ENCODE peak calls at places on chromosome 2, in five cellular contexts. E, N, L, D and C are unnamed samples.

GRCh38 chr2:64698668-64699444 is 45.1 kb upstream of the SERTAD2 start:
- DNase-seq in N (no peak), L (peak; percentile 72), D (peak; percentile 24), E (peak; percentile 60), C (no peak)

GRCh38 chr2:45242161-45242741 is 233.0 kb upstream of the SIX2 start:
- DNase-seq in N (no peak), E (no peak), D (no peak), L (no peak), C (no peak)

GRCh38 chr2:199692489-199692888 is 158.5 kb downstream of the FTCDNL1 start:
- DNase-seq in E (no peak), N (no peak), L (peak; percentile 30), D (no peak), C (peak; percentile 11)

GRCh38 chr2:77119333-77119732 is 402.8 kb downstream of the LRRTM4 start:
- DNase-seq in D (no peak), E (no peak), N (no peak), L (no peak), C (no peak)

GRCh38 chr2:241373449-241373848 is 17.4 kb downstream of the FARP2 start:
- DNase-seq in N (no peak), E (no peak), D (no peak), L (no peak), C (no peak)

GRCh38 chr2:111099402-111099801 is 21.3 kb upstream of the BCL2L11 start:
- DNase-seq in E (no peak), N (no peak), L (no peak), D (no peak), C (no peak)

GRCh38 chr2:220460257-220460985 is 833.0 kb downstream of the SLC4A3 start:
- DNase-seq in E (no peak), L (no peak), D (peak; percentile 6), N (no peak), C (no peak)

GRCh38 chr2:11995381-11995947 is 249.0 kb downstream of the LPIN1 start:
- DNase-seq in L (no peak), N (no peak), E (no peak), D (no peak), C (no peak)

GRCh38 chr2:46984642-46985476 is 69.3 kb upstream of the MCFD2 start:
- DNase-seq in D (peak; percentile 69), N (no peak), E (peak; percentile 90), L (no peak), C (no peak)

GRCh38 chr2:112065966-112066365 is 10.9 kb downstream of the TMEM87B start:
- DNase-seq in E (no peak), D (no peak), L (no peak), N (no peak), C (no peak)

GRCh38 chr2:158760887-158761286 is 34.2 kb upstream of the DAPL1 start:
- DNase-seq in D (no peak), L (no peak), N (no peak), E (no peak), C (no peak)

GRCh38 chr2:97871096-97871780 is 124.5 kb downstream of the TMEM131 start:
- DNase-seq in E (no peak), L (peak; percentile 25), N (no peak), D (peak; percentile 60), C (no peak)

GRCh38 chr2:72892506-72893173 is 5.4 kb downstream of the SPR start:
- DNase-seq in E (peak; percentile 80), D (no peak), L (peak; percentile 61), N (peak; percentile 77), C (peak; percentile 77)

DNA sequence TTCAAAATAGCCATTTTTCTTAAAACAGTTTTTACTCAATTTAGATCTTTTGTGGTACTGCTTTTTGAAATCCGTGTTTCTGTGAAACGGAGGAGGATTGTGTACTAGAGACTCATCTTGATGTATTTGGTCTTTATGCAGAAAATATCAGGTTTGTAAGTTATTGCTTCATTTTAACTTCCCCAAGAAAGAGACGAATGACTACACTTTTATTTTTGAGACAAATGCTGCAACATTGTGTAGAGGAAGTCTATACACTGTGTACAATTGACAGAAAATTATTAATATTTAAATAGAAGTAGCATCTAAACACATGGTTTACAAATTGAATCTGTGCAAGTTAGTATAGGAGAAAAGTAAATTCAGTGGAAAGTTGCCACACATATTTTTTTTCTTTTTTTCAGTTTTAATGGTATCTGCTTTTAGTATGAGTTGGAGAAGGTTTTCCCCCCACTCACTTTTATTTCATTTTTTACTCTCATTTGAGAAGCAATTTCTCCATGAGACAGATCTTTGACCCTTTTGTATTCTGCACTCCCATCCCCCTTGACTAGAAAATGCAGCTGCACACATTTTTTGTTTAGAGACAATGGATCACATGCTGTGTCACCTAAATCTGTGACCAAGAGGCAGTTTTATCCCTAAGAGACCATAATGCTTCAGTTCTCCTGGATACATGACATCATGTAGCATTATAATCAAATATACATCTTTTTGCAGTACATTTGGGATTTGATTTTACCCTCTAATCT is 200.8 kb upstream of the STON1 start:
- DNase-seq in D (no peak), E (no peak), L (peak; percentile 45), N (no peak), C (peak; percentile 29)
- TF ChIP-seq MAX in D (no peak), E (no peak), L (no peak), N (no peak), C (no peak)

GRCh38 chr2:33518929-33519328 is 42.5 kb downstream of the RASGRP3 start:
- DNase-seq in L (no peak), E (no peak), N (no peak), D (no peak), C (no peak)
- TF ChIP-seq MAX in L (no peak), E (no peak), N (no peak), D (no peak), C (no peak)

DNA sequence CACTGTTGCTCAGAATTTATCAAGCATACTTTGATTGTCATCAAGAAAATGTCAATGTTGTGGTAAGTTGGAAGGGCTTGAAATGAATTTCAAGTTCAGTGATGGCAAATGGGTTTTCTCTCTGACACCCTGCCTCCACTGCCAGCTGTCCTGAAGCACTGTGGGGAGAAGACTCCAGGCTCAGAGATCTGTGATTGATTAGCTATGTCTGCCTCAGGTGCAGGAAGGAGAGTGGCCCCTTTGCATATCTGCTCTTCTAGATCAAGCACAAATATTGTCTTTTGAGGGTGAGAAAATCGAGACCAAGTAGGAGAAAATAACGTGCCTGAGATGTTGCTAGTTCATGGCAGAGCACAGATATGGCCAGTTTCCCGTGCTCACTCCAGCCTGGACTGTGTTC is 178.8 kb upstream of the GLI2 start:
- DNase-seq in L (no peak), E (no peak), N (no peak), D (peak; percentile 15), C (no peak)
- TF ChIP-seq MAX in L (no peak), E (no peak), N (no peak), D (no peak), C (no peak)

GRCh38 chr2:1925516-1925915 is 181.2 kb upstream of the PXDN start:
- DNase-seq in D (no peak), E (no peak), N (no peak), L (no peak), C (no peak)
- TF ChIP-seq MAX in D (no peak), E (no peak), N (no peak), L (no peak), C (no peak)

GRCh38 chr2:119004602-119005001 is 62.6 kb downstream of the MARCO start:
- DNase-seq in N (no peak), D (no peak), E (no peak), L (no peak), C (no peak)

GRCh38 chr2:119008108-119008507 is 66.1 kb downstream of the MARCO start:
- DNase-seq in D (peak; percentile 37), N (no peak), E (peak; percentile 5), L (peak; percentile 39), C (no peak)

GRCh38 chr2:119005565-119005964 is 63.6 kb downstream of the MARCO start:
- DNase-seq in L (no peak), E (no peak), N (no peak), D (no peak), C (no peak)

GRCh38 chr2:119006441-119006840 is 64.4 kb downstream of the MARCO start:
- DNase-seq in N (no peak), D (no peak), E (no peak), L (no peak), C (no peak)

DNA sequence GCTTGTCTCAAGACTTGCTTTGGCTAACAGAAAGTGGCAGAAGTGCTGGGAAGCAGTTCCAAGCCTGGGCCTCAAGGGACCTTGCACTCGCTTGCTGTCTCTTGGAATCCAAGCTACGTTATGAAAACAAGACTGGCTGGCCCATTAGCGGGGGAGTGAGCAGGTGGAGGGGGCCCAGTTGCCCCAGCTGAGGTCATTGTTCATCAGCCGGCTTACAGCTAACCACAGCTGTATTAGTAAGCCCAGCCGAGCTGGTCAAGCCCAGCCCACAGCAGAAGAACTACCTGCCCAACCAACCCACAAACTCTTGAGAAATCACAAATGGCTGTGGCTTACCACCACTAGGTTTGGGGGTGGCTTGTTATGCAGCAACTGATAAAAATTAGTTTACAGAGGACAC is 63.1 kb downstream of the MARCO start:
- DNase-seq in E (no peak), N (no peak), D (no peak), L (no peak), C (no peak)
- TF ChIP-seq MAX in E (no peak), N (no peak), D (no peak), L (no peak), C (no peak)

GRCh38 chr2:217731805-217732204 is 271.0 kb downstream of the TNS1 start:
- DNase-seq in D (no peak), L (no peak), N (no peak), E (no peak), C (no peak)
- TF ChIP-seq MAX in D (no peak), L (no peak), N (no peak), E (no peak), C (no peak)

DNA sequence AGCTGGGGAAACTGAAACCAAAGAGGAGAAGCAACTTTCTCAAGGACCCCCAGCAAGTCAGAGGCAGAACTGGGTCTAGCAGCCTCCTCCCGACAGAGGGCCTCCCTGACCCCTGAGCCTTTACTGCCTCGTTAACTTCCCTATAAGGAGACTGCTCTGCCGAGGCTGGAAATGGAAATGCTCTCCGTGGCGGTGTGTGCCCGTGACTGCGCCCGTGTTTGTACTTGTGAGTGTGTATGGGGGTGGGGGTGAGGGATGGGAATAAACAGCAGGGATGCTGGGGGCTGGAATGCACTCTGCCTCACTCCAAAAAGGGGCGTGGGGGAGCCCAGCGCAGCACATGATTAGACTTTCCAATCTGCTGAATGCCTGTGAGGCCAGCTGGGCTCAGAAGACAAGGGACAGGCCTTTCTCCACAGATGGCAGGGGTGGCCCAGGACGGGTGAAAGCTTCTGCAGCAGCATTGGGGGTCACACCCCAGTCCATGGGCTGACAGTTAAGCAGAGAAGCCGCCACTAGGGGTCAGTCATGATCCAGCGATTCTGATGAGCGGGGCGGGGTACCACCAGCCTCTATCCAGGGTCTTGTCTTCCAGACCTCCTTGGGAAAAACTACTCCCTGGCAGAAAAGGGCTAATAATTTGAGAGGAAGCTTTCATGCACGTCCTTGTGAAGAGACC is 26.8 kb downstream of the MPHOSPH10 start:
- DNase-seq in D (peak; percentile 19), E (peak; percentile 63), L (peak; percentile 41), N (peak; percentile 91), C (peak; percentile 83)
- TF ChIP-seq MAX in D (no peak), E (no peak), L (no peak), N (no peak), C (no peak)